ENCODE peak calls at places on chromosomes 7 and 10, in six cellular contexts. F is fibroblast of pulmonary artery, Z is choroid plexus epithelial cell, E is nephron progenitor cell, U is NCI-H774, N is foreskin fibroblast. G is an unnamed sample.

GRCh38 chr10:665579-666091 is 23.8 kb downstream of the DIP2C start:
- DNase-seq in E (no peak), Z (no peak), F (peak), N (no peak), U (no peak), G (no peak)

GRCh38 chr10:97687785-97688781 is 1.0 kb upstream of the AVPI1 start:
- DNase-seq in U (no peak), N (peak), Z (peak), F (peak), E (no peak), G (no peak)

GRCh38 chr7:116258734-116259133 is 48.4 kb downstream of the TES start:
- DNase-seq in E (peak), U (peak), N (peak), F (peak), Z (peak), G (peak)

GRCh38 chr7:45988405-45989057 is 67.5 kb upstream of the IGFBP3 start:
- DNase-seq in E (no peak), F (no peak), U (no peak), Z (no peak), N (no peak), G (no peak)

GRCh38 chr10:125768217-125768616 is 7.4 kb downstream of the MMP21 start:
- DNase-seq in E (no peak), N (peak), F (peak), Z (peak), U (no peak), G (peak)

GRCh38 chr7:73858807-73859206 is 2.2 kb upstream of the TMEM270 start:
- DNase-seq in E (no peak), F (no peak), Z (peak), U (no peak), N (no peak), G (no peak)

GRCh38 chr10:78416031-78416800 is 382.6 kb downstream of the RPS24 start:
- DNase-seq in U (no peak), Z (no peak), N (peak), E (no peak), F (peak), G (no peak)

GRCh38 chr7:106056513-106057203 is 55.5 kb downstream of the SYPL1 start:
- DNase-seq in F (peak), U (peak), N (peak), E (peak), Z (peak), G (peak)

GRCh38 chr7:79820387-79820786 is 314.2 kb upstream of the GNAI1 start:
- DNase-seq in Z (peak), N (peak), E (peak), F (peak), U (no peak), G (peak)